ENCODE peak calls at places on chromosome 1, in six cellular contexts. One of them, this sample, is unnamed.
A peak's percentile ranks its signal among the peaks of the same experiment; 100 is the strongest.

GRCh38 chr1:240559781-240560180 is 52.2 kb downstream of the GREM2 start:
- DNase-seq in HL-60: no peak
- DNase-seq in cardiac fibroblast: peak; percentile 10
- DNase-seq in CD4-positive, alpha-beta T cell: no peak
- DNase-seq in NAMALWA: no peak
- DNase-seq in foreskin keratinocyte: no peak
- DNase-seq in this sample: no peak

GRCh38 chr1:12798911-12799310 is 7.7 kb downstream of the PRAMEF1 start:
- DNase-seq in HL-60: no peak
- DNase-seq in cardiac fibroblast: no peak
- DNase-seq in CD4-positive, alpha-beta T cell: no peak
- DNase-seq in NAMALWA: no peak
- DNase-seq in foreskin keratinocyte: peak; percentile 39
- DNase-seq in this sample: no peak

GRCh38 chr1:221963742-221964141 is 221.9 kb upstream of the DUSP10 start:
- DNase-seq in HL-60: no peak
- DNase-seq in cardiac fibroblast: no peak
- DNase-seq in CD4-positive, alpha-beta T cell: no peak
- DNase-seq in NAMALWA: no peak
- DNase-seq in foreskin keratinocyte: no peak
- DNase-seq in this sample: no peak

GRCh38 chr1:241608379-241609033 is 31.7 kb downstream of the CHML start:
- DNase-seq in HL-60: no peak
- DNase-seq in cardiac fibroblast: no peak
- DNase-seq in CD4-positive, alpha-beta T cell: no peak
- DNase-seq in NAMALWA: no peak
- DNase-seq in foreskin keratinocyte: peak; percentile 97
- DNase-seq in this sample: no peak

GRCh38 chr1:228697209-228698016 is 37.9 kb upstream of the RHOU start:
- DNase-seq in HL-60: peak; percentile 92
- DNase-seq in cardiac fibroblast: peak; percentile 96
- DNase-seq in CD4-positive, alpha-beta T cell: no peak
- DNase-seq in NAMALWA: no peak
- DNase-seq in foreskin keratinocyte: peak; percentile 44
- DNase-seq in this sample: no peak

GRCh38 chr1:223411309-223411708 is 18.1 kb downstream of the CCDC185 start:
- DNase-seq in HL-60: no peak
- DNase-seq in cardiac fibroblast: peak; percentile 17
- DNase-seq in CD4-positive, alpha-beta T cell: no peak
- DNase-seq in NAMALWA: no peak
- DNase-seq in foreskin keratinocyte: peak; percentile 56
- DNase-seq in this sample: no peak

GRCh38 chr1:202072211-202072610 is 50.5 kb upstream of the GPR37L1 start:
- DNase-seq in HL-60: no peak
- DNase-seq in cardiac fibroblast: no peak
- DNase-seq in CD4-positive, alpha-beta T cell: no peak
- DNase-seq in NAMALWA: no peak
- DNase-seq in foreskin keratinocyte: no peak
- DNase-seq in this sample: no peak

GRCh38 chr1:63703661-63704060 is 70.2 kb upstream of the ROR1 start:
- DNase-seq in HL-60: no peak
- DNase-seq in cardiac fibroblast: no peak
- DNase-seq in CD4-positive, alpha-beta T cell: no peak
- DNase-seq in NAMALWA: peak; percentile 75
- DNase-seq in foreskin keratinocyte: no peak
- DNase-seq in this sample: no peak

GRCh38 chr1:210687582-210688279 is 359.0 kb downstream of the HHAT start:
- DNase-seq in HL-60: no peak
- DNase-seq in cardiac fibroblast: no peak
- DNase-seq in CD4-positive, alpha-beta T cell: no peak
- DNase-seq in NAMALWA: no peak
- DNase-seq in foreskin keratinocyte: no peak
- DNase-seq in this sample: no peak

GRCh38 chr1:24643362-24644346 is 552 bp downstream of the SRRM1 start:
- DNase-seq in HL-60: peak; percentile 40
- DNase-seq in cardiac fibroblast: no peak
- DNase-seq in CD4-positive, alpha-beta T cell: no peak
- DNase-seq in NAMALWA: peak; percentile 49
- DNase-seq in foreskin keratinocyte: peak; percentile 22
- DNase-seq in this sample: peak; percentile 68

GRCh38 chr1:22132517-22133235 is 10.2 kb downstream of the WNT4 start:
- DNase-seq in HL-60: no peak
- DNase-seq in cardiac fibroblast: peak; percentile 71
- DNase-seq in CD4-positive, alpha-beta T cell: no peak
- DNase-seq in NAMALWA: no peak
- DNase-seq in foreskin keratinocyte: peak; percentile 48
- DNase-seq in this sample: no peak

GRCh38 chr1:152884966-152885624 is 7.0 kb downstream of the SMCP start:
- DNase-seq in HL-60: no peak
- DNase-seq in cardiac fibroblast: no peak
- DNase-seq in CD4-positive, alpha-beta T cell: no peak
- DNase-seq in NAMALWA: no peak
- DNase-seq in foreskin keratinocyte: peak; percentile 69
- DNase-seq in this sample: no peak

GRCh38 chr1:205199931-205200299 is 11.6 kb downstream of the DSTYK start:
- DNase-seq in HL-60: no peak
- DNase-seq in cardiac fibroblast: no peak
- DNase-seq in CD4-positive, alpha-beta T cell: no peak
- DNase-seq in NAMALWA: no peak
- DNase-seq in foreskin keratinocyte: no peak
- DNase-seq in this sample: no peak

GRCh38 chr1:94416901-94417701 is 1.1 kb upstream of the ABCD3 start:
- DNase-seq in HL-60: no peak
- DNase-seq in cardiac fibroblast: peak; percentile 88
- DNase-seq in CD4-positive, alpha-beta T cell: no peak
- DNase-seq in NAMALWA: no peak
- DNase-seq in foreskin keratinocyte: peak; percentile 59
- DNase-seq in this sample: no peak

This sample was measured in iPS-NIHi11.